ENCODE peak calls at places on chromosomes 1 and 21, in ten cellular contexts. W is tibial artery, E is brain microvascular endothelial cell, X is psoas muscle, U is cardiac muscle cell, A is tibial nerve, N is heart right ventricle, O is SK-N-SH, I is GM23248, M is right cardiac atrium. Q is an unnamed sample.
A peak's percentile ranks its signal among the peaks of the same experiment; 100 is the strongest.

GRCh38 chr1:6102227-6102845 is 56.6 kb downstream of the KCNAB2 start:
- DNase-seq in W (no peak), E (no peak), X (no peak), U (no peak), A (no peak), N (no peak), O (no peak), I (no peak), M (peak; percentile 37), Q (no peak)

GRCh38 chr1:29944253-29944652 is 707.9 kb downstream of the PTPRU start:
- DNase-seq in W (no peak), E (no peak), X (no peak), U (no peak), A (no peak), N (no peak), O (no peak), I (no peak), M (no peak), Q (no peak)

GRCh38 chr1:226883630-226884029 is 13.2 kb downstream of the PSEN2 start:
- DNase-seq in W (peak; percentile 12), E (no peak), X (no peak), U (no peak), A (no peak), N (no peak), O (no peak), I (no peak), M (no peak), Q (no peak)

GRCh38 chr1:161196521-161197451 is 2.1 kb downstream of the ADAMTS4 start:
- DNase-seq in W (no peak), E (peak; percentile 53), X (peak; percentile 70), U (no peak), A (no peak), N (peak; percentile 60), O (peak; percentile 88), I (peak; percentile 95), M (peak; percentile 84), Q (no peak)

GRCh38 chr1:81703352-81703735 is 97.4 kb upstream of the ADGRL2 start:
- DNase-seq in W (no peak), E (peak; percentile 66), X (no peak), U (no peak), A (no peak), N (no peak), O (no peak), I (peak; percentile 89), M (no peak), Q (no peak)

GRCh38 chr1:23899070-23899469 is 14.1 kb downstream of the CNR2 start:
- DNase-seq in W (no peak), E (no peak), X (no peak), U (no peak), A (no peak), N (no peak), O (no peak), I (no peak), M (no peak), Q (no peak)

GRCh38 chr1:177274687-177275211 is 104.0 kb downstream of the BRINP2 start:
- DNase-seq in W (peak; percentile 33), E (peak; percentile 21), X (peak; percentile 59), U (peak; percentile 23), A (no peak), N (peak; percentile 38), O (no peak), I (peak; percentile 79), M (peak; percentile 59), Q (no peak)

GRCh38 chr1:14896381-14897079 is 257.0 kb upstream of the TMEM51 start:
- DNase-seq in W (no peak), E (peak; percentile 24), X (no peak), U (no peak), A (no peak), N (no peak), O (no peak), I (peak; percentile 17), M (no peak), Q (no peak)

GRCh38 chr1:224609333-224609732 is 6.8 kb upstream of the CNIH3 start:
- DNase-seq in W (no peak), E (no peak), X (no peak), U (no peak), A (no peak), N (no peak), O (no peak), I (no peak), M (no peak), Q (no peak)

GRCh38 chr1:153509729-153510354 is 25.9 kb downstream of the S100A6 start:
- DNase-seq in W (no peak), E (no peak), X (peak; percentile 63), U (peak; percentile 59), A (no peak), N (peak; percentile 30), O (peak; percentile 73), I (peak; percentile 40), M (peak; percentile 66), Q (peak; percentile 55)

GRCh38 chr1:12480748-12481362 is 137.2 kb downstream of the DHRS3 start:
- DNase-seq in W (no peak), E (peak; percentile 89), X (no peak), U (no peak), A (no peak), N (no peak), O (no peak), I (peak; percentile 94), M (no peak), Q (no peak)

GRCh38 chr21:42864812-42865211 is 14.5 kb downstream of the WDR4 start:
- DNase-seq in W (no peak), E (no peak), X (no peak), U (no peak), A (no peak), N (no peak), O (peak; percentile 55), I (peak; percentile 24), M (peak; percentile 61), Q (no peak)

GRCh38 chr1:179026813-179027664 is 1.3 kb downstream of the FAM20B start:
- DNase-seq in W (no peak), E (no peak), X (no peak), U (no peak), A (no peak), N (no peak), O (no peak), I (peak; percentile 45), M (no peak), Q (no peak)

GRCh38 chr1:151476083-151476482 is 16.8 kb upstream of the POGZ start:
- DNase-seq in W (no peak), E (no peak), X (no peak), U (no peak), A (no peak), N (no peak), O (no peak), I (peak; percentile 10), M (no peak), Q (no peak)

GRCh38 chr1:55531644-55532043 is 316.5 kb upstream of the USP24 start:
- DNase-seq in W (no peak), E (no peak), X (no peak), U (no peak), A (no peak), N (no peak), O (no peak), I (peak; percentile 47), M (no peak), Q (no peak)
- H3K27ac ChIP-seq in W (no peak overlapping the region), E (no peak overlapping the region), X (no peak overlapping the region), U (no peak overlapping the region), A (no peak overlapping the region), N (no peak overlapping the region), O (no peak overlapping the region), I (no peak overlapping the region), M (no peak overlapping the region), Q (no peak overlapping the region)

GRCh38 chr21:32414579-32415358 is 2.3 kb downstream of the EVA1C start:
- DNase-seq in W (no peak), E (no peak), X (no peak), U (no peak), A (no peak), N (no peak), O (peak; percentile 42), I (peak; percentile 66), M (no peak), Q (no peak)

GRCh38 chr21:32411366-32412161 is 942 bp upstream of the EVA1C start:
- DNase-seq in W (peak; percentile 93), E (no peak), X (peak; percentile 95), U (peak; percentile 25), A (peak; percentile 91), N (peak; percentile 95), O (peak; percentile 60), I (peak; percentile 87), M (peak; percentile 99), Q (peak; percentile 30)

GRCh38 chr21:32413697-32414578 is 1.4 kb downstream of the EVA1C start:
- DNase-seq in W (peak; percentile 41), E (no peak), X (no peak), U (no peak), A (no peak), N (no peak), O (no peak), I (peak; percentile 37), M (no peak), Q (no peak)

GRCh38 chr21:32412162-32412997 is at the start of gene EVA1C:
- DNase-seq in W (peak; percentile 66), E (no peak), X (peak; percentile 84), U (peak; percentile 32), A (peak; percentile 49), N (peak; percentile 77), O (peak; percentile 82), I (peak; percentile 72), M (peak; percentile 93), Q (peak; percentile 70)

GRCh38 chr21:32412998-32413504 is 545 bp downstream of the EVA1C start:
- DNase-seq in W (peak; percentile 68), E (no peak), X (peak; percentile 68), U (no peak), A (peak; percentile 33), N (peak; percentile 42), O (no peak), I (no peak), M (peak; percentile 83), Q (no peak)
- H3K27ac ChIP-seq in W (peak overlapping the region; percentile 98), E (peak overlapping the region; percentile 53), X (peak overlapping the region; percentile 82), U (no peak overlapping the region), A (peak overlapping the region; percentile 91), N (peak overlapping the region; percentile 100), O (no peak overlapping the region), I (no peak overlapping the region), M (peak overlapping the region; percentile 99), Q (peak overlapping the region; percentile 85)

GRCh38 chr21:21632926-21633325 is 634.7 kb downstream of the NCAM2 start:
- DNase-seq in W (no peak), E (no peak), X (no peak), U (no peak), A (no peak), N (no peak), O (no peak), I (no peak), M (no peak), Q (no peak)
- H3K27ac ChIP-seq in W (no peak overlapping the region), E (no peak overlapping the region), X (no peak overlapping the region), U (no peak overlapping the region), A (no peak overlapping the region), N (no peak overlapping the region), O (no peak overlapping the region), I (no peak overlapping the region), M (no peak overlapping the region), Q (no peak overlapping the region)

DNA sequence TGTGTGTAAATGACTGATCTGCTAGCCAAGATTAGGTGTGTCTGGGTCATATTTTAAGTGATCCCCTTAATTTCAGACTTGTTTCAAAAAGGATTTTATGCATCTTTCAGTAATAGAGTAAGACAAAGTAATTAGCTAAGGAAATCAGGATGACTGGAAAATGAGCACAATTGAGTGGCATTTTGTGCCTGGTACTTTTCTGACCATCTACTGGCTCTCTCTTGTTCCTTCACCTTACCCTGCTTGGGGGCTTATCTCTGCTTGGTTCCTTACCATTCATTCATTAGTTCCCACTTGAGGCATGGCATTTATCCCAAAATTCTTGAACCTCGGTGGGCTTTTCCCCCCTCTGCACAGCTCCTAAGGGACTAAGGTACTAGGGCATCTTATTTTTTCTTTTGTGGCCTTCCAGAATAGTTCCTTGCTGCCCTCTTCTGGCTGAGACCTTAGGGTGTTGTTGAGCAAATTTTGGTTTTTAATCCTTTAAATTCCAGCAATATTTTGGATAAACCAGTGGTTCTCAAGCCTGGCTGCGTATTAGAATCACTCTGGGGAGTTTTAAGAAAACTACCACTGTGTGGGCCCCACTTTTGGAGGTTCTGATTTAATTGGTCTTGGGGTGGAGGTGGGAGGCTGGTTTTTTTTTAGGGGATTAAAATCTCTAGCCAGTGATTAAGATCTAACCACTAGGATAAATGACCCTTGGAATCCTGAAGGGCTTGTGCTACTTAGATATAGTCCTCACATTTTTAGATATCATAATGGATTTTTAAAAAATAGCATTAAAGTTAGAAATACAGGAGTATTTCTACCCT is 50.8 kb downstream of the HS2ST1 start:
- DNase-seq in W (no peak), E (peak; percentile 42), X (no peak), U (peak; percentile 31), A (no peak), N (no peak), O (peak; percentile 40), I (peak; percentile 68), M (no peak), Q (no peak)
- H3K27ac ChIP-seq in W (no peak overlapping the region), E (no peak overlapping the region), X (no peak overlapping the region), U (no peak overlapping the region), A (no peak overlapping the region), N (no peak overlapping the region), O (no peak overlapping the region), I (no peak overlapping the region), M (no peak overlapping the region), Q (no peak overlapping the region)

Q was measured in naive thymus-derived CD4-positive, alpha-beta T cell.